ENCODE peak calls at places on chromosomes 11 and 22, in six cellular contexts. I is HL-60, Z is spleen, W is HepG2, M is breast epithelium, N is GM23338. D is an unnamed sample.

GRCh38 chr11:34926831-34927132 is 10.4 kb downstream of the PDHX start:
- DNase-seq in Z (no peak), M (no peak), N (no peak), I (no peak), W (no peak), D (no peak)

GRCh38 chr11:35038211-35038930 is 100.6 kb upstream of the CD44 start:
- DNase-seq in Z (no peak), I (no peak), W (no peak), N (no peak), M (no peak), D (no peak)

GRCh38 chr11:130421199-130421585 is 7.2 kb downstream of the ADAMTS8 start:
- DNase-seq in Z (peak), M (no peak), I (no peak), N (no peak), W (no peak), D (no peak)

GRCh38 chr11:102312656-102313055 is 4.6 kb upstream of the BIRC3 start:
- DNase-seq in N (no peak), M (no peak), W (no peak), I (no peak), Z (no peak), D (no peak)

GRCh38 chr22:35380537-35381423 is at the start of gene HMOX1:
- DNase-seq in W (peak), N (peak), I (peak), Z (peak), M (peak), D (peak)

GRCh38 chr11:114084414-114084813 is 24.9 kb downstream of the ZBTB16 start:
- DNase-seq in Z (no peak), I (no peak), M (no peak), N (no peak), W (no peak), D (no peak)

GRCh38 chr22:19224985-19225384 is 46.4 kb upstream of the SLC25A1 start:
- DNase-seq in M (no peak), I (no peak), Z (no peak), W (no peak), N (no peak), D (no peak)

GRCh38 chr11:795638-796564 is 2.2 kb downstream of the SLC25A22 start:
- DNase-seq in Z (peak), I (peak), M (no peak), N (peak), W (peak), D (peak)

GRCh38 chr11:109998921-109999320 is 94.3 kb upstream of the ZC3H12C start:
- DNase-seq in I (no peak), M (no peak), N (no peak), Z (no peak), W (no peak), D (no peak)

GRCh38 chr22:28899199-28899853 is 16.0 kb downstream of the ZNRF3 start:
- DNase-seq in I (no peak), M (no peak), Z (peak), N (no peak), W (no peak), D (no peak)

GRCh38 chr11:1546536-1547466 is 25.3 kb downstream of the DUSP8 start:
- DNase-seq in I (peak), M (no peak), W (no peak), Z (no peak), N (peak), D (no peak)

GRCh38 chr11:15665368-15665871 is 550.7 kb downstream of the INSC start:
- DNase-seq in Z (no peak), N (no peak), I (no peak), M (no peak), W (peak), D (no peak)

GRCh38 chr22:47168900-47169800 is 406.7 kb downstream of the TBC1D22A start:
- DNase-seq in M (peak), N (peak), I (no peak), W (peak), Z (peak), D (no peak)

GRCh38 chr11:88175004-88175706 is at the start of gene RAB38:
- DNase-seq in Z (peak), M (peak), I (no peak), N (peak), W (no peak), D (no peak)

GRCh38 chr22:22074634-22075381 is 92.2 kb upstream of the TOP3B start:
- DNase-seq in N (no peak), W (no peak), I (no peak), Z (peak), M (no peak), D (no peak)

GRCh38 chr11:14380947-14381555 is 22.1 kb upstream of the RRAS2 start:
- DNase-seq in W (peak), Z (peak), M (peak), I (no peak), N (peak), D (no peak)

GRCh38 chr22:29011200-29011867 is 50.3 kb downstream of the C22orf31 start:
- DNase-seq in Z (no peak), I (no peak), W (no peak), N (peak), M (no peak), D (no peak)

GRCh38 chr22:22799561-22799960 is 88.1 kb upstream of the IGLL5 start:
- DNase-seq in W (no peak), M (no peak), I (no peak), Z (no peak), N (no peak), D (no peak)

GRCh38 chr22:48940988-48941902 is 886.4 kb downstream of the BRD1 start:
- DNase-seq in Z (no peak), M (peak), W (no peak), N (no peak), I (no peak), D (peak)

GRCh38 chr11:111413849-111414248 is 34.8 kb upstream of the POU2AF1 start:
- DNase-seq in N (no peak), I (no peak), W (no peak), Z (no peak), M (no peak), D (no peak)

GRCh38 chr11:87463486-87464102 is 425.9 kb downstream of the TMEM135 start:
- DNase-seq in M (no peak), W (peak), I (peak), Z (no peak), N (peak), D (peak)

GRCh38 chr11:112610996-112611795 is 350.0 kb upstream of the NCAM1 start:
- DNase-seq in I (no peak), M (no peak), N (no peak), W (no peak), Z (no peak), D (no peak)

GRCh38 chr11:72430743-72431570 is 3.4 kb downstream of the CLPB start:
- DNase-seq in N (peak), W (peak), Z (no peak), M (no peak), I (no peak), D (no peak)

GRCh38 chr11:64969209-64969608 is 2.7 kb downstream of the MAJIN start:
- DNase-seq in I (no peak), W (no peak), M (no peak), N (no peak), Z (no peak), D (no peak)

GRCh38 chr22:29204617-29205183 is 996 bp upstream of the EMID1 start:
- DNase-seq in M (no peak), Z (no peak), I (no peak), N (no peak), W (no peak), D (no peak)

GRCh38 chr11:47449541-47449940 is 605 bp upstream of the RAPSN start:
- DNase-seq in M (no peak), N (no peak), W (no peak), I (no peak), Z (no peak), D (no peak)

GRCh38 chr11:47445840-47446239 is 3.1 kb downstream of the RAPSN start:
- DNase-seq in Z (no peak), N (no peak), M (no peak), W (no peak), I (no peak), D (no peak)

GRCh38 chr11:47448566-47449427 is at the start of gene RAPSN:
- DNase-seq in W (no peak), N (no peak), I (no peak), M (no peak), Z (no peak), D (no peak)

GRCh38 chr11:47447906-47448305 is 1.0 kb downstream of the RAPSN start:
- DNase-seq in M (no peak), Z (no peak), W (no peak), N (no peak), I (no peak), D (no peak)

GRCh38 chr11:47446833-47447232 is 2.1 kb downstream of the RAPSN start:
- DNase-seq in Z (no peak), M (no peak), W (no peak), I (no peak), N (peak), D (no peak)
- TF ChIP-seq POLR2AphosphoS5 in Z (no peak), M (no peak), W (no peak), I (no peak), N (no peak), D (no peak)

GRCh38 chr22:26837784-26838520 is 180.6 kb downstream of the MIAT start:
- DNase-seq in I (no peak), Z (no peak), W (no peak), N (no peak), M (no peak), D (no peak)
- TF ChIP-seq POLR2AphosphoS5 in I (no peak), Z (no peak), W (no peak), N (no peak), M (no peak), D (no peak)

GRCh38 chr22:33920927-33921575 is 775 bp upstream of the LARGE1 start:
- DNase-seq in W (peak), Z (peak), N (peak), M (peak), I (peak), D (peak)
- TF ChIP-seq POLR2AphosphoS5 in W (peak), Z (peak), N (peak), M (peak), I (no peak), D (peak)

GRCh38 chr11:12775955-12776354 is 101.7 kb downstream of the TEAD1 start:
- DNase-seq in M (no peak), I (no peak), Z (no peak), N (no peak), W (no peak), D (no peak)

GRCh38 chr11:12772324-12772723 is 98.1 kb downstream of the TEAD1 start:
- DNase-seq in M (no peak), N (no peak), I (no peak), Z (no peak), W (no peak), D (no peak)

GRCh38 chr11:12773591-12773990 is 99.4 kb downstream of the TEAD1 start:
- DNase-seq in M (no peak), W (no peak), N (no peak), I (no peak), Z (no peak), D (no peak)

GRCh38 chr11:12778506-12778905 is 104.3 kb downstream of the TEAD1 start:
- DNase-seq in M (no peak), Z (no peak), I (no peak), W (no peak), N (no peak), D (no peak)

GRCh38 chr11:12777208-12777874 is 103.1 kb downstream of the TEAD1 start:
- DNase-seq in Z (no peak), M (no peak), N (no peak), W (peak), I (no peak), D (no peak)
- TF ChIP-seq POLR2AphosphoS5 in Z (no peak), M (no peak), N (no peak), W (no peak), I (no peak), D (no peak)

GRCh38 chr11:78023426-78023825 is 350 bp upstream of the KCTD14 start:
- DNase-seq in Z (no peak), N (no peak), W (no peak), I (no peak), M (no peak), D (no peak)
- TF ChIP-seq POLR2AphosphoS5 in Z (no peak), N (no peak), W (no peak), I (no peak), M (no peak), D (no peak)

GRCh38 chr11:10876168-10876567 is 18.3 kb upstream of the ZBED5 start:
- DNase-seq in N (no peak), W (no peak), M (no peak), Z (no peak), I (no peak), D (no peak)

GRCh38 chr11:10881892-10882291 is 24.0 kb upstream of the ZBED5 start:
- DNase-seq in M (no peak), W (no peak), I (no peak), Z (no peak), N (no peak), D (no peak)

GRCh38 chr11:10875430-10876021 is 17.7 kb upstream of the ZBED5 start:
- DNase-seq in M (no peak), Z (no peak), N (no peak), I (no peak), W (no peak), D (no peak)

GRCh38 chr11:10878408-10879214 is 20.8 kb upstream of the ZBED5 start:
- DNase-seq in Z (no peak), W (peak), M (no peak), N (peak), I (peak), D (no peak)
- TF ChIP-seq POLR2AphosphoS5 in Z (no peak), W (no peak), M (no peak), N (no peak), I (no peak), D (no peak)

DNA sequence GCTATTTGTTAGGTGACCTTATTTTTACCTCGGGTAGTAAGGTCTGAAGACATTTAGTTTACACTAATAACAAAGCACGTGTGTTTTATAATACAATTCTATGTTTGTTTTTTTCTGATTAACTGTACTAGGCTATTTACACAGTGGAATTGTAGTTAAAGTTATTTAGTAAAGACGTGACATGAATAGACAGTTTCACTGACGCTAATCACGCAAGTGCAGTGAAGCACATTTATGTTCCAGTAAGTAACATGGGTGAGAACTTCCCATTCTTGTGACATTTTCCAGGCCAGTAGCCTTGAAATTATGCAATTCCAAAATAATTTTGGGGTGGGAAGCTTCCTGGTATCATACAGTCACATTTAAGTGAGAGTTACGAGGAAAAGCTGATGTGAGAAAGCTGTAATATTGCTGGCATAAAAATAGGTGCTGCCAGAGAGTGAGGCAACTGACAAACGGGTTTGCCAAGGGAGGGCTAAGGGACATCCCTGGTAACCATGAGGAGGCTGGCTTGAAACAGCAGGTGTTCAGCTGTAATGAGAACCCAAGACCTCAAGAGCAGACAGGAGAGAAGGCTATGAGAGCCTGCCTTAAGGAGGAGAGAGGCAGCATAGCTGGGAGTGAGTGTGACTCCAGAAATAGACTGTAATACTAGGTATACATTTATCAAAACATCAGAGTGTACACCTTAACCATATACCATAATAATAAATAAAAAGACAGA is 378.8 kb downstream of the DCDC1 start:
- DNase-seq in I (no peak), N (no peak), Z (no peak), M (no peak), W (no peak), D (no peak)
- TF ChIP-seq POLR2AphosphoS5 in I (no peak), N (no peak), Z (no peak), M (no peak), W (no peak), D (no peak)

GRCh38 chr11:76506833-76507232 is 62.0 kb downstream of the EMSY start:
- DNase-seq in M (no peak), Z (no peak), I (no peak), W (no peak), N (no peak), D (no peak)
- TF ChIP-seq POLR2AphosphoS5 in M (no peak), Z (no peak), I (no peak), W (no peak), N (no peak), D (no peak)

DNA sequence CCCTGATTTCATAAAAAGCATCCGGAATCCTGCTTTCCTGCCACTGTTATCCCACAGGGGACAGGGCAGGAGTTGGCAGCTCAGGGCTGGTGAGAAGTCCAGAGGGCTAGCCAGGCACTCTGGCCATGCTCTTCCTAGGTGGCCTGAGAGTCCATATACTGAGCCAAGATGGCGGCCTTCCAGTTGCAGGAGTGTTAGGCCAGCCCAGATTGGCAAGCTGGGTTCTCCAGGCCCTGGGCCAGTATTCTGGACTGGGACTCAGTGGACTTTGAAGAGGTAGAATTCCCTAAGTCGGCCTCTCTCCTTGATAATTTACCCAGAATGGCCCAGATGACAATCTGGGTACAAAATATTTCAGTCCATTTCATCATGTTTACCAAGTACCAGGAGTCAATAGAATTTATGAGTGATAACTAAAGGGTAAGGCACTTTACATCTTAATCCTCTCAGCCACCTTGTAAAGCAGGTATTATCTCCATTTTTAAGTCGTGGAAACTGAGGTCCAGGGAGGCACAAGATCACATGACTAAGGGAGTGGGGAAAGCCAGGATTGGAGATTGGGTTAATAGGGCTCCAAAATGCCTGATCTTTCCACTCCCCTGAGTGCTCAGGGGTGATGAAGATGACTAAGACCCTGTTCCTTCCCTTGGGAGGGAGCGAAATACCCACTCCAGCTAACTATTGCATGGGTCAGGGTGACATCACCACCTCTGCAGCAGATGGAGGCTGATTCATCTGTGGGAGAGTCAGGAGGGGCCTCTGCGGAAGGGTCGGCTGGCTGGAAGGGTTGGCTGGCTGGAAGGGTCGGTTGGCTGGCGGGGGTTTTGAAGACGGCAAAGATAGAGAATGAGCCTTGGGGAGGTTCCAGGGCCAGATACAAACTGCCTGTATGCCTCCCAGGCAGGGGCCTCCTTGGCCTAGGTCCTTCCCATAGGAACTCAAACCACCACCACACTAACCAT is 1.2 kb upstream of the MICALL1 start:
- DNase-seq in M (no peak), N (peak), W (peak), Z (no peak), I (peak), D (no peak)
- TF ChIP-seq POLR2AphosphoS5 in M (no peak), N (no peak), W (no peak), Z (no peak), I (no peak), D (peak)

D was measured in esophagus muscularis mucosa.